ENCODE peak calls at places on chromosome 1, in five cellular contexts. One of them, this sample, is unnamed.

GRCh38 chr1:153430561-153430960 is 14.2 kb downstream of the S100A7A start:
- DNase-seq in psoas muscle: no peak
- DNase-seq in NAMALWA: no peak
- DNase-seq in stimulated activated CD4-positive, alpha-beta T cell treated with anti-CD3 and anti-CD28 coated beads, Interleukin-4, amount 100 ng/mL, for 1 hour: no peak
- DNase-seq in effector memory CD8-positive, alpha-beta T cell: no peak
- DNase-seq in this sample: no peak

GRCh38 chr1:65494671-65495070 is 74.2 kb downstream of the LEPR start:
- DNase-seq in stimulated activated CD4-positive, alpha-beta T cell treated with anti-CD3 and anti-CD28 coated beads, Interleukin-4, amount 100 ng/mL, for 1 hour: no peak
- DNase-seq in effector memory CD8-positive, alpha-beta T cell: no peak
- DNase-seq in psoas muscle: no peak
- DNase-seq in NAMALWA: no peak
- DNase-seq in this sample: no peak

GRCh38 chr1:185154912-185155513 is 1.7 kb downstream of the TRMT1L start:
- DNase-seq in psoas muscle: no peak
- DNase-seq in stimulated activated CD4-positive, alpha-beta T cell treated with anti-CD3 and anti-CD28 coated beads, Interleukin-4, amount 100 ng/mL, for 1 hour: no peak
- DNase-seq in effector memory CD8-positive, alpha-beta T cell: no peak
- DNase-seq in NAMALWA: no peak
- DNase-seq in this sample: no peak

GRCh38 chr1:206738370-206739366 is 31.9 kb upstream of the IL19 start:
- DNase-seq in effector memory CD8-positive, alpha-beta T cell: no peak
- DNase-seq in stimulated activated CD4-positive, alpha-beta T cell treated with anti-CD3 and anti-CD28 coated beads, Interleukin-4, amount 100 ng/mL, for 1 hour: no peak
- DNase-seq in psoas muscle: no peak
- DNase-seq in NAMALWA: peak
- DNase-seq in this sample: no peak

GRCh38 chr1:156667610-156667967 is 9.6 kb downstream of the NES start:
- DNase-seq in stimulated activated CD4-positive, alpha-beta T cell treated with anti-CD3 and anti-CD28 coated beads, Interleukin-4, amount 100 ng/mL, for 1 hour: no peak
- DNase-seq in psoas muscle: peak
- DNase-seq in effector memory CD8-positive, alpha-beta T cell: no peak
- DNase-seq in NAMALWA: no peak
- DNase-seq in this sample: no peak

GRCh38 chr1:186146971-186147370 is 228.1 kb downstream of the TPR start:
- DNase-seq in stimulated activated CD4-positive, alpha-beta T cell treated with anti-CD3 and anti-CD28 coated beads, Interleukin-4, amount 100 ng/mL, for 1 hour: no peak
- DNase-seq in effector memory CD8-positive, alpha-beta T cell: no peak
- DNase-seq in NAMALWA: no peak
- DNase-seq in psoas muscle: no peak
- DNase-seq in this sample: no peak

GRCh38 chr1:1230656-1231399 is 973 bp downstream of the SDF4 start:
- DNase-seq in effector memory CD8-positive, alpha-beta T cell: no peak
- DNase-seq in stimulated activated CD4-positive, alpha-beta T cell treated with anti-CD3 and anti-CD28 coated beads, Interleukin-4, amount 100 ng/mL, for 1 hour: no peak
- DNase-seq in NAMALWA: peak
- DNase-seq in psoas muscle: no peak
- DNase-seq in this sample: no peak

GRCh38 chr1:225709101-225709500 is 56.2 kb upstream of the ENAH start:
- DNase-seq in stimulated activated CD4-positive, alpha-beta T cell treated with anti-CD3 and anti-CD28 coated beads, Interleukin-4, amount 100 ng/mL, for 1 hour: no peak
- DNase-seq in effector memory CD8-positive, alpha-beta T cell: no peak
- DNase-seq in NAMALWA: no peak
- DNase-seq in psoas muscle: no peak
- DNase-seq in this sample: no peak

GRCh38 chr1:164240081-164240480 is 318.9 kb upstream of the PBX1 start:
- DNase-seq in NAMALWA: no peak
- DNase-seq in effector memory CD8-positive, alpha-beta T cell: no peak
- DNase-seq in psoas muscle: no peak
- DNase-seq in stimulated activated CD4-positive, alpha-beta T cell treated with anti-CD3 and anti-CD28 coated beads, Interleukin-4, amount 100 ng/mL, for 1 hour: no peak
- DNase-seq in this sample: no peak

GRCh38 chr1:181178241-181178640 is 89.7 kb downstream of the IER5 start:
- DNase-seq in effector memory CD8-positive, alpha-beta T cell: no peak
- DNase-seq in NAMALWA: no peak
- DNase-seq in psoas muscle: no peak
- DNase-seq in stimulated activated CD4-positive, alpha-beta T cell treated with anti-CD3 and anti-CD28 coated beads, Interleukin-4, amount 100 ng/mL, for 1 hour: no peak
- DNase-seq in this sample: no peak

GRCh38 chr1:201531551-201532425 is 7.1 kb upstream of the NAV1 start:
- DNase-seq in NAMALWA: peak
- DNase-seq in stimulated activated CD4-positive, alpha-beta T cell treated with anti-CD3 and anti-CD28 coated beads, Interleukin-4, amount 100 ng/mL, for 1 hour: no peak
- DNase-seq in effector memory CD8-positive, alpha-beta T cell: no peak
- DNase-seq in psoas muscle: no peak
- DNase-seq in this sample: no peak

GRCh38 chr1:74773540-74773939 is 40.6 kb downstream of the TYW3 start:
- DNase-seq in NAMALWA: no peak
- DNase-seq in psoas muscle: no peak
- DNase-seq in effector memory CD8-positive, alpha-beta T cell: no peak
- DNase-seq in stimulated activated CD4-positive, alpha-beta T cell treated with anti-CD3 and anti-CD28 coated beads, Interleukin-4, amount 100 ng/mL, for 1 hour: no peak
- DNase-seq in this sample: no peak

GRCh38 chr1:114648503-114648902 is 21.3 kb downstream of the DENND2C start:
- DNase-seq in psoas muscle: no peak
- DNase-seq in stimulated activated CD4-positive, alpha-beta T cell treated with anti-CD3 and anti-CD28 coated beads, Interleukin-4, amount 100 ng/mL, for 1 hour: no peak
- DNase-seq in effector memory CD8-positive, alpha-beta T cell: no peak
- DNase-seq in NAMALWA: peak
- DNase-seq in this sample: no peak

GRCh38 chr1:193181985-193182384 is 4.4 kb downstream of the B3GALT2 start:
- DNase-seq in psoas muscle: no peak
- DNase-seq in NAMALWA: peak
- DNase-seq in effector memory CD8-positive, alpha-beta T cell: no peak
- DNase-seq in stimulated activated CD4-positive, alpha-beta T cell treated with anti-CD3 and anti-CD28 coated beads, Interleukin-4, amount 100 ng/mL, for 1 hour: no peak
- DNase-seq in this sample: no peak

This sample was measured in GM12892.